ENCODE peak calls at places on chromosome 4, in eight cellular contexts. D is aorta, A is SJSA1, J is transverse colon, E is IMR-90, H is cardiac muscle cell, P is heart right ventricle, U is upper lobe of left lung. R is an unnamed sample. For H3K9me3, the result is how much of the 10 kb centered on the place peaks cover.

GRCh38 chr4:5157721-5158390 is 106.6 kb downstream of the STK32B start:
- DNase-seq in U (no peak), D (no peak), P (no peak), H (no peak), A (no peak), J (no peak), E (peak), R (no peak)

GRCh38 chr4:117137143-117137542 is 51.8 kb upstream of the TRAM1L1 start:
- DNase-seq in U (no peak), J (no peak), E (peak), A (no peak), P (no peak), D (no peak), H (peak), R (no peak)

GRCh38 chr4:10461091-10461849 is 4.0 kb upstream of the ZNF518B start:
- DNase-seq in P (peak), H (peak), A (peak), E (peak), J (peak), U (peak), D (peak), R (peak)

GRCh38 chr4:2931765-2932560 is 31.2 kb downstream of the NOP14 start:
- DNase-seq in P (peak), E (no peak), D (peak), J (peak), U (peak), A (no peak), H (no peak), R (peak)

GRCh38 chr4:155569960-155570515 is 96.6 kb upstream of the GUCY1A1 start:
- DNase-seq in J (no peak), D (no peak), P (no peak), A (no peak), E (peak), U (no peak), H (peak), R (no peak)

GRCh38 chr4:6918345-6918744 is 8.7 kb downstream of the TBC1D14 start:
- DNase-seq in U (no peak), H (no peak), A (no peak), P (no peak), D (no peak), J (no peak), E (no peak), R (no peak)

GRCh38 chr4:88880501-88881226 is 176.3 kb downstream of the FAM13A start:
- DNase-seq in J (no peak), U (no peak), A (no peak), D (no peak), P (no peak), E (no peak), H (no peak), R (no peak)

GRCh38 chr4:128553665-128554515 is 255.6 kb upstream of the JADE1 start:
- DNase-seq in E (no peak), A (no peak), P (no peak), D (no peak), U (no peak), H (no peak), J (no peak), R (no peak)

GRCh38 chr4:78654809-78655208 is 103.2 kb downstream of the ANXA3 start:
- DNase-seq in U (no peak), D (no peak), P (no peak), E (peak), H (peak), A (no peak), J (no peak), R (no peak)

GRCh38 chr4:1809754-1810502 is 16.8 kb downstream of the FGFR3 start:
- DNase-seq in J (peak), U (peak), A (peak), H (peak), P (peak), D (peak), E (peak), R (peak)

GRCh38 chr4:184807797-184808718 is 17.7 kb downstream of the ACSL1 start:
- DNase-seq in J (no peak), U (peak), D (no peak), A (peak), P (no peak), H (peak), E (peak), R (no peak)

GRCh38 chr4:139501531-139502311 is 47.8 kb downstream of the RAB33B start:
- DNase-seq in A (no peak), U (no peak), E (no peak), P (no peak), D (no peak), J (no peak), H (no peak), R (no peak)

GRCh38 chr4:48591372-48591771 is 101.3 kb downstream of the ZAR1 start:
- DNase-seq in A (no peak), U (no peak), P (no peak), H (no peak), D (no peak), E (no peak), J (no peak), R (no peak)
- H3K9me3 ChIP-seq in A (under half), U (under half), P (under half), H (under half), D (under half), E (under half), J (under half), R (under half)

GRCh38 chr4:71830-72229 is 18.7 kb downstream of the ZNF595 start:
- DNase-seq in J (no peak), H (no peak), E (no peak), P (no peak), A (no peak), D (no peak), U (no peak), R (no peak)
- H3K9me3 ChIP-seq in J (half or more), H (under half), E (under half), P (half or more), A (under half), D (under half), U (half or more), R (under half)

GRCh38 chr4:45317276-45317675 is 590.9 kb upstream of the GNPDA2 start:
- DNase-seq in E (no peak), J (no peak), H (peak), A (no peak), D (no peak), U (no peak), P (no peak), R (no peak)
- H3K9me3 ChIP-seq in E (under half), J (under half), H (under half), A (under half), D (under half), U (under half), P (under half), R (under half)

GRCh38 chr4:13542577-13543042 is 1.7 kb downstream of the NKX3-2 start:
- DNase-seq in H (no peak), P (no peak), A (no peak), E (no peak), J (no peak), U (no peak), D (no peak), R (no peak)

GRCh38 chr4:13540446-13541175 is 3.7 kb downstream of the NKX3-2 start:
- DNase-seq in J (no peak), A (no peak), H (no peak), D (no peak), P (no peak), E (no peak), U (no peak), R (no peak)

GRCh38 chr4:13543091-13543581 is 1.2 kb downstream of the NKX3-2 start:
- DNase-seq in H (no peak), U (no peak), P (no peak), A (no peak), J (no peak), E (no peak), D (no peak), R (no peak)

GRCh38 chr4:13541176-13541604 is 3.1 kb downstream of the NKX3-2 start:
- DNase-seq in D (no peak), P (no peak), A (no peak), U (no peak), J (no peak), E (no peak), H (no peak), R (no peak)

DNA sequence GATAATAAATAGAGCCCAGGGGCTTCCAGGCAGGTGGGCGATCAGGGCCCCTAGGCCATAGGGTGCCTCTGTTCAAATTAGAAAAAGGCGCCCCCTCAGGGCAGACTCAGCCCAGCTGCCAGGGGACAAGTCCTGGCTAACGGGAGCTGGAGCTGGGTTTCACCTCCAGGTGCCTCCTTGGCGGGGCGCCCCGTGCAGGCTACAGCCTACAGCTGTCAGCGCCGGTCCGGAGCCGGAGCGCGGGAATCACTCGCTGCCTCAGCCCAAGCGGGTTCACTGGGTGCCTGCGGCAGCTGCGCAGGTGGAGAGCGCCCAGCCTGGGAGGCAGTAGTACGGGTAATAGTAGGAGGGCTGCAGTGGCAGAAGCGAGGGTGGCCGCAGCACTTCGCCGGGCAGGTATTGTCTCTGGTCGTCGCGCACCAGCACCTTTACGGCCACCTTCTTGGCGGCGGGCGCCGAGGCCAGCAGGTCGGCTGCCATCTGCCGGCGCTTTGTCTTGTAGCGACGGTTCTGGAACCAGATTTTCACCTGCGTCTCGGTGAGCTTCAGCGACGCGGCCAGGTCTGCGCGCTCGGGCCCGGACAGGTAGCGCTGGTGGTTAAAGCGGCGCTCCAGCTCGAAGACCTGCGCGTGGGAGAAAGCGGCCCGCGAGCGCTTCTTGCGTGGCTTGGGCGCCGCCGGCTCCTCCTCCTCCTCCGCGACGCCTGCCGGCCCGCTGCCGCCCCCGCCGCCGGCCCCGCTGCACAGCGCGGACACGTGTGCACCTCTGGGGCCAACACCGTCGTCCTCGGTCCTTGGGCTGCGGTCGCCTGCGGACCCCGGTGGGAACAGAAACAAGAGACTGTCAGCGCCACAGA is 2.4 kb downstream of the NKX3-2 start:
- DNase-seq in U (peak), E (no peak), H (no peak), J (peak), P (no peak), D (no peak), A (no peak), R (peak)
- H3K9me3 ChIP-seq in U (under half), E (under half), H (under half), J (under half), P (under half), D (under half), A (under half), R (under half)

GRCh38 chr4:169377367-169377766 is 106.6 kb upstream of the SH3RF1 start:
- DNase-seq in H (no peak), E (no peak), A (no peak), J (no peak), D (no peak), P (no peak), U (no peak), R (no peak)
- H3K9me3 ChIP-seq in H (under half), E (under half), A (under half), J (under half), D (under half), P (under half), U (under half), R (under half)

GRCh38 chr4:166501941-166502382 is 628.9 kb downstream of the TLL1 start:
- DNase-seq in P (no peak), H (peak), J (no peak), E (no peak), D (no peak), U (peak), A (no peak), R (no peak)

GRCh38 chr4:166499820-166500219 is 626.8 kb downstream of the TLL1 start:
- DNase-seq in D (no peak), A (no peak), P (no peak), J (no peak), H (peak), E (no peak), U (no peak), R (no peak)

GRCh38 chr4:166502660-166503059 is 629.6 kb downstream of the TLL1 start:
- DNase-seq in D (no peak), P (no peak), A (no peak), H (no peak), U (no peak), E (no peak), J (no peak), R (no peak)

GRCh38 chr4:166493828-166494432 is 620.9 kb downstream of the TLL1 start:
- DNase-seq in U (no peak), J (no peak), D (no peak), H (no peak), A (no peak), E (no peak), P (no peak), R (no peak)

GRCh38 chr4:166498541-166498940 is 625.5 kb downstream of the TLL1 start:
- DNase-seq in D (no peak), A (no peak), J (no peak), E (no peak), U (no peak), P (no peak), H (peak), R (no peak)
- H3K9me3 ChIP-seq in D (under half), A (under half), J (under half), E (under half), U (under half), P (under half), H (under half), R (under half)

DNA sequence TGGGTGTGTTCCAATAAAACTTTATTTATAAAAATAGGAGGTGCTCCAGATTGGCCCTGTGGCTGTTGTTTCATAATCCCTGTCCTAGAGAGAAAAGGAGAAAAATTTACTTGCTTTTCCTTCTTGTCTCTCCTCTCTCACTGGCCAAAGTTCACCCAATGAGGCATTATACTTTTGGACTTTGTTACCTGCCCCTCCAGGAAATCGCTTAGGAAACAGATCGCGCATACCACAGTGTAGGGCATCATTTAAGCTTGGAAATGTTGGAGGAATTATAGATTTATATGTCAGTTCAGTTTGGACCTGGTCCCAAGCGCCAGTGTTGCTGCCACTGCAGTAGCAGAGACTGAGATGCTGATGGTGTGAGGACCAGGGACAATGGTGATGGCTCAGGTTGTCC is 337.6 kb upstream of the NR3C2 start:
- DNase-seq in A (no peak), H (no peak), D (no peak), U (no peak), J (peak), E (no peak), P (no peak), R (no peak)
- H3K9me3 ChIP-seq in A (under half), H (under half), D (under half), U (under half), J (under half), E (under half), P (under half), R (under half)

GRCh38 chr4:81314196-81314896 is 99.3 kb upstream of the PRKG2 start:
- DNase-seq in J (peak), D (no peak), E (peak), H (peak), U (peak), A (no peak), P (peak), R (no peak)
- H3K9me3 ChIP-seq in J (under half), D (under half), E (under half), H (under half), U (under half), A (under half), P (under half), R (under half)

GRCh38 chr4:123043013-123043412 is 120.6 kb upstream of the NUDT6 start:
- DNase-seq in E (no peak), H (no peak), P (no peak), D (no peak), J (no peak), A (no peak), U (no peak), R (no peak)

GRCh38 chr4:123043793-123044425 is 121.5 kb upstream of the NUDT6 start:
- DNase-seq in J (no peak), A (no peak), U (no peak), P (no peak), H (no peak), D (no peak), E (no peak), R (no peak)

GRCh38 chr4:123042095-123042494 is 119.7 kb upstream of the NUDT6 start:
- DNase-seq in E (no peak), H (no peak), D (no peak), J (no peak), A (no peak), U (no peak), P (no peak), R (no peak)

GRCh38 chr4:123050014-123050413 is 127.6 kb upstream of the NUDT6 start:
- DNase-seq in H (no peak), P (no peak), U (no peak), A (no peak), D (no peak), E (no peak), J (no peak), R (no peak)

DNA sequence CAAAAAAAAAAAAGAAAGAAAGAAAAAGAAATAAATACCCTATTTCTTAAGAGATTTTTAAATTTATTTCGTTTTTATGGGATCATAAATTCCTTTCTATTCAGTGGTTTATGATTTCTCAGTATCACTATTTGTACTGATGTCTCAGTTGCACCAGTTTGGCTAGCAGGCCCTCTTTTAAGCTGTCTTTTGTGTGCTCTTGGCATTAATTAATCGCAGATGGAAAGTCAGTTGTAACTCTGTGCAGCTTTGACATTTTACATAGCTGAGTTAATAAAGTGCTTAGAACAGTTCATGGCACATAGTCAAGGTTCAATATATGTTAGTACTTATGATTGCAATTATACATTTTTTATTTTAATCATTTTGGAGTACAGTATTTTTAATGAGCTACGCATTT is 123.7 kb upstream of the NUDT6 start:
- DNase-seq in U (no peak), E (no peak), H (no peak), J (no peak), A (no peak), P (no peak), D (no peak), R (no peak)
- H3K9me3 ChIP-seq in U (under half), E (under half), H (under half), J (half or more), A (under half), P (half or more), D (under half), R (under half)

GRCh38 chr4:252065-252601 is 53.1 kb downstream of the ZNF732 start:
- DNase-seq in J (no peak), D (no peak), U (no peak), A (no peak), E (no peak), P (no peak), H (no peak), R (no peak)

GRCh38 chr4:253936-254756 is 51.1 kb downstream of the ZNF732 start:
- DNase-seq in J (no peak), U (no peak), A (no peak), E (no peak), D (no peak), H (no peak), P (no peak), R (no peak)

DNA sequence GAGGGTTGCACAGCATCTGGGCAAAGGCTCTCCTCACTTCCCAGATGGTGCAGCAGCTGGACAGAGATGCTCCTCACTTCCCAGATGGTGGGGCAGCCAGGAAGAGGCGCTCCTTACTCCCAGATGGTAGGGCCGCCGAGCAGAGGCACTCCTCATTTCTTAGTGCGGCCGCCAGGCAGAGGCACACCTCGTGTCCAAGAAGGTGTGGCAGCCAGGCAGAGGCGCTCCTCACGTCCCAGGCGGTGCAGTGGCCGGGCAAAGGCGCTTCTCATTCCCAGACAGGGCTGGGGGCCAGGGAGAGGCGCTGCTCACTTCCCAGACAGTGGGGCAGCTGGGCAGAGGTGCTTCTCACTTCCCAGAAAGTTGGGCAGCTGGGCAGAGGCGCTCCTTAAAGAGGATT is 48.8 kb downstream of the ZNF732 start:
- DNase-seq in U (no peak), H (no peak), J (no peak), A (no peak), D (no peak), P (no peak), E (no peak), R (no peak)
- H3K9me3 ChIP-seq in U (under half), H (under half), J (half or more), A (under half), D (under half), P (half or more), E (under half), R (under half)